ENCODE peak calls at places on chromosomes 12 and 14, in nine cellular contexts. H, S, E, O, J, N, Y, C and T are unnamed samples.

GRCh38 chr14:99133563-99134332 is 138.2 kb downstream of the BCL11B start:
- DNase-seq in Y (no peak), C (no peak), E (no peak), S (no peak), O (peak), N (peak), J (no peak), H (no peak), T (no peak)

GRCh38 chr12:14868916-14869315 is 16.7 kb downstream of the MGP start:
- DNase-seq in E (no peak), H (no peak), C (no peak), N (no peak), S (no peak), J (no peak), O (no peak), Y (no peak), T (peak)

GRCh38 chr12:132904718-132905328 is 17.4 kb upstream of the CHFR start:
- DNase-seq in E (peak), J (peak), Y (peak), N (peak), S (no peak), H (no peak), O (peak), C (peak), T (peak)

GRCh38 chr14:68797180-68797670 is 4.4 kb upstream of the ZFP36L1 start:
- DNase-seq in C (peak), E (no peak), J (no peak), H (no peak), N (no peak), O (no peak), Y (no peak), S (no peak), T (no peak)

GRCh38 chr12:113456761-113457160 is 14.9 kb downstream of the LHX5 start:
- DNase-seq in N (no peak), E (no peak), J (no peak), H (no peak), Y (no peak), C (no peak), S (no peak), O (no peak), T (no peak)

GRCh38 chr12:122182887-122183587 is at the start of gene LRRC43:
- DNase-seq in S (no peak), C (peak), Y (peak), J (peak), O (no peak), H (no peak), E (no peak), N (no peak), T (peak)

GRCh38 chr12:94962680-94963079 is 40.8 kb downstream of the NDUFA12 start:
- DNase-seq in C (no peak), E (no peak), O (no peak), H (no peak), J (no peak), S (no peak), N (no peak), Y (peak), T (no peak)

GRCh38 chr14:56325251-56325839 is 207.1 kb downstream of the PELI2 start:
- DNase-seq in Y (peak), H (no peak), N (no peak), J (peak), E (no peak), S (no peak), O (no peak), C (no peak), T (peak)

GRCh38 chr12:12903642-12904609 is 12.6 kb downstream of the GPRC5A start:
- DNase-seq in H (peak), J (no peak), C (no peak), E (no peak), Y (no peak), S (no peak), O (no peak), N (no peak), T (no peak)

GRCh38 chr12:30880061-30880460 is 46.5 kb upstream of the TSPAN11 start:
- DNase-seq in E (no peak), J (no peak), N (no peak), C (peak), O (no peak), S (no peak), Y (no peak), H (no peak), T (no peak)

GRCh38 chr12:39723831-39724230 is 104.2 kb upstream of the ABCD2 start:
- DNase-seq in O (no peak), J (peak), N (no peak), H (no peak), E (no peak), Y (peak), S (no peak), C (no peak), T (peak)

GRCh38 chr12:64682572-64683277 is 72.4 kb downstream of the RASSF3 start:
- DNase-seq in J (peak), O (no peak), E (peak), C (peak), H (no peak), S (peak), N (peak), Y (peak), T (peak)

GRCh38 chr14:76772300-76773187 is 11.3 kb downstream of the VASH1 start:
- DNase-seq in E (peak), Y (peak), J (peak), O (no peak), H (no peak), C (peak), N (peak), S (peak), T (peak)

GRCh38 chr12:40692617-40693502 is 621 bp downstream of the CNTN1 start:
- DNase-seq in E (peak), C (peak), O (peak), J (no peak), S (no peak), N (no peak), H (no peak), Y (no peak), T (no peak)

GRCh38 chr12:62861157-62861535 is 73.8 kb downstream of the PPM1H start:
- DNase-seq in O (no peak), C (no peak), S (no peak), J (no peak), E (no peak), N (no peak), Y (no peak), H (no peak), T (no peak)

GRCh38 chr12:39329015-39329414 is 113.9 kb downstream of the KIF21A start:
- DNase-seq in E (no peak), C (no peak), J (peak), O (no peak), Y (peak), N (no peak), S (no peak), H (no peak), T (peak)

GRCh38 chr12:81758421-81759214 is 532 bp downstream of the PPFIA2 start:
- DNase-seq in Y (peak), J (peak), E (no peak), H (no peak), N (peak), O (peak), S (no peak), C (peak), T (peak)

GRCh38 chr14:45486599-45486998 is 233.6 kb upstream of the MIS18BP1 start:
- DNase-seq in J (no peak), E (no peak), Y (no peak), S (no peak), H (no peak), N (no peak), O (no peak), C (no peak), T (no peak)

GRCh38 chr14:88515499-88516221 is 39.1 kb downstream of the PTPN21 start:
- DNase-seq in Y (no peak), J (no peak), O (no peak), H (no peak), S (no peak), N (no peak), E (no peak), C (no peak), T (no peak)

GRCh38 chr14:103138483-103139370 is 15.5 kb downstream of the TNFAIP2 start:
- DNase-seq in C (no peak), N (no peak), Y (no peak), S (no peak), H (no peak), O (no peak), J (no peak), E (peak), T (no peak)
- H3K4me3 ChIP-seq in C (no peak), N (peak), Y (no peak), S (no peak), H (peak), O (no peak), J (no peak), E (no peak), T (no peak)

GRCh38 chr12:7060353-7060954 is at the start of gene C1S:
- DNase-seq in O (no peak), Y (peak), S (peak), N (peak), E (peak), J (peak), C (peak), H (peak), T (peak)
- TF ChIP-seq CTCF in O (peak), Y (peak), S (peak), N (peak), E (peak), J (peak), C (peak), H (peak), T (peak)

GRCh38 chr14:53894456-53894855 is 62.2 kb downstream of the BMP4 start:
- DNase-seq in H (no peak), S (no peak), J (peak), N (no peak), E (no peak), O (no peak), Y (peak), C (no peak), T (peak)

GRCh38 chr14:53896773-53897172 is 59.9 kb downstream of the BMP4 start:
- DNase-seq in N (no peak), E (no peak), C (no peak), J (no peak), S (peak), H (no peak), Y (peak), O (no peak), T (no peak)

GRCh38 chr14:53888535-53889386 is 67.9 kb downstream of the BMP4 start:
- DNase-seq in Y (no peak), J (no peak), C (no peak), S (no peak), H (peak), E (no peak), N (no peak), O (no peak), T (no peak)

GRCh38 chr14:53890611-53891091 is 66.0 kb downstream of the BMP4 start:
- DNase-seq in H (peak), S (no peak), N (no peak), J (no peak), C (no peak), E (no peak), O (no peak), Y (peak), T (peak)

DNA sequence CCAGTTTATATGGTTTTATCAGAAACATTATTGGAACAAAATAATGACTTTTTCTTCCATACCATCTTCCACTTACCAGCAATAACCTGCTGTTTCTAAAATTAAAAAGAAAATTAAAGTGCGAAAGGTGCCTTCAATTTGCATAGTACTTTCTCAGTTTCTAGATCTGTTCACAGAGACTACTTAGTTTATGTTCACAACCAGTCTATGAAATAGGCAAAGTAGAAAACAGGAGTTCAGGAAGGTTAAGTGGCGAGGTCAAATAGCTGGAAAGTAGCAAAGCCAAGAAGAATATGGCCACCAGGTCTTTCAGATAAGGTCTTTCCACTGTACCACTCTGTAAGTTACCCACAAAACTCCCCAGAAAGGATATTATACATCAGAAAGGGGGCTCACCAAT is 63.3 kb downstream of the BMP4 start:
- DNase-seq in J (no peak), N (no peak), H (no peak), S (no peak), C (no peak), E (no peak), O (no peak), Y (no peak), T (no peak)
- H3K4me3 ChIP-seq in J (no peak), N (no peak), H (no peak), S (no peak), C (no peak), E (no peak), O (no peak), Y (no peak), T (no peak)

GRCh38 chr12:66239295-66239694 is 50.3 kb downstream of the IRAK3 start:
- DNase-seq in S (no peak), C (no peak), E (no peak), H (no peak), O (no peak), J (no peak), Y (no peak), N (no peak), T (no peak)

GRCh38 chr12:66236969-66237368 is 48.0 kb downstream of the IRAK3 start:
- DNase-seq in H (no peak), E (no peak), N (no peak), C (no peak), J (no peak), Y (no peak), O (no peak), S (no peak), T (no peak)

GRCh38 chr12:66237505-66238175 is 48.6 kb downstream of the IRAK3 start:
- DNase-seq in E (no peak), S (no peak), Y (no peak), C (no peak), H (no peak), J (no peak), O (no peak), N (no peak), T (no peak)

GRCh38 chr12:66232258-66232657 is 43.2 kb downstream of the IRAK3 start:
- DNase-seq in J (no peak), Y (no peak), S (no peak), C (no peak), O (no peak), H (no peak), N (no peak), E (no peak), T (no peak)

DNA sequence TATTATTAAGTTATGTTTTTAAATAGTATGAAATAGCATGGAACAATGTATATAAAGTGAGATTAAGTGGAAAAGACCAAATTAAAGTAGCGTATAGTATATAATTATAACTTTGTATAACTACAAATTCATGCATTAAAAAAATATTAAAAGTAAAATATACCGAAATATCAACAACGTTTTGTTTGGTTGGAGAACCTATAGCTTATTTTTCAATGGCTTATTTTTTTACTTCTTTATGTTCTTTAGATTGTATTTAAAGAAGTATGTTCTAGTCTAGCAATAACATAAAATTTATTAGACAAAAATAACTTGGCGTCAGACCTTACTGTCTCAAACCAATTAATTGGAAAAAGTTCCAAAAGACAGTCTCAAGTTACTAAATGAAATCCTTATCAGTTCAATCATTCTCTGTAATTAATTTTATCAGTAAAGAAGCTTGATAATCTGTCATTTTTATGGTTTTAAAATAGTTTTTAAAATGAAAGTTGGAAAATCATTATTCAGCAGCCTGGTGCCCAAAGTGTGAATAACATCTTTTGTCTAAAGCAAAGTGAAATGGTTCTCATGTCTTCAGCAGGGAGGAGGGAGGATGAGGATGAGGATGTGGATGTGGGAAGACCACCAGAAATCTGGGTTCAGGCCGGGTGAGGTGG is 46.7 kb downstream of the IRAK3 start:
- DNase-seq in H (no peak), N (no peak), O (no peak), S (no peak), C (no peak), Y (peak), E (no peak), J (peak), T (peak)
- TF ChIP-seq CTCF in H (no peak), N (no peak), O (no peak), S (peak), C (peak), Y (peak), E (no peak), J (peak), T (peak)

GRCh38 chr12:54052745-54053624 is 650 bp upstream of the HOXC4 start:
- DNase-seq in E (peak), S (no peak), N (no peak), C (no peak), J (no peak), O (no peak), Y (peak), H (no peak), T (peak)

GRCh38 chr12:54054442-54055332 is 1.1 kb downstream of the HOXC4 start:
- DNase-seq in E (no peak), N (no peak), S (no peak), H (no peak), C (no peak), Y (no peak), J (no peak), O (no peak), T (no peak)

GRCh38 chr12:54051916-54052744 is 1.5 kb upstream of the HOXC4 start:
- DNase-seq in C (no peak), S (no peak), J (no peak), E (no peak), H (no peak), Y (peak), N (no peak), O (no peak), T (peak)

GRCh38 chr12:54055522-54055921 is 1.9 kb downstream of the HOXC4 start:
- DNase-seq in Y (no peak), O (no peak), S (no peak), H (no peak), N (no peak), C (no peak), E (no peak), J (no peak), T (no peak)

GRCh38 chr12:54053625-54054441 is at the start of gene HOXC4:
- DNase-seq in N (no peak), O (peak), S (no peak), J (peak), E (peak), Y (no peak), C (no peak), H (no peak), T (peak)
- H3K4me3 ChIP-seq in N (peak), O (peak), S (no peak), J (peak), E (peak), Y (peak), C (peak), H (no peak), T (peak)

GRCh38 chr14:49634547-49635334 is at the start of gene DNAAF2:
- DNase-seq in O (no peak), J (peak), H (peak), S (no peak), C (peak), Y (peak), N (peak), E (peak), T (peak)
- TF ChIP-seq CTCF in O (peak), J (no peak), H (no peak), S (no peak), C (no peak), Y (no peak), N (no peak), E (no peak), T (no peak)